ENCODE peak calls at places on chromosome 16, in four cellular contexts. One of them, this sample, is unnamed.

GRCh38 chr16:19861069-19861468 is 23.6 kb downstream of the GPRC5B start:
- DNase-seq in sigmoid colon: no peak
- DNase-seq in SK-N-SH: no peak
- DNase-seq in upper lobe of left lung: no peak
- DNase-seq in this sample: no peak

GRCh38 chr16:72241930-72242329 is 70.0 kb upstream of the PMFBP1 start:
- DNase-seq in SK-N-SH: peak
- DNase-seq in upper lobe of left lung: no peak
- DNase-seq in sigmoid colon: no peak
- DNase-seq in this sample: no peak

GRCh38 chr16:52573365-52574104 is 26.6 kb upstream of the TOX3 start:
- DNase-seq in SK-N-SH: no peak
- DNase-seq in upper lobe of left lung: peak
- DNase-seq in sigmoid colon: no peak
- DNase-seq in this sample: no peak

GRCh38 chr16:48814994-48815393 is 205.0 kb upstream of the N4BP1 start:
- DNase-seq in sigmoid colon: no peak
- DNase-seq in upper lobe of left lung: no peak
- DNase-seq in SK-N-SH: no peak
- DNase-seq in this sample: no peak

GRCh38 chr16:70254095-70254964 is 2.6 kb upstream of the EXOSC6 start:
- DNase-seq in sigmoid colon: no peak
- DNase-seq in upper lobe of left lung: no peak
- DNase-seq in SK-N-SH: no peak
- DNase-seq in this sample: no peak

GRCh38 chr16:31483081-31483480 is at the start of gene SLC5A2:
- DNase-seq in SK-N-SH: no peak
- DNase-seq in sigmoid colon: no peak
- DNase-seq in upper lobe of left lung: no peak
- DNase-seq in this sample: no peak

GRCh38 chr16:66713076-66713475 is 16.5 kb upstream of the CMTM4 start:
- DNase-seq in upper lobe of left lung: no peak
- DNase-seq in SK-N-SH: no peak
- DNase-seq in sigmoid colon: peak
- DNase-seq in this sample: no peak

GRCh38 chr16:13316008-13316407 is 414.6 kb downstream of the SHISA9 start:
- DNase-seq in SK-N-SH: no peak
- DNase-seq in sigmoid colon: no peak
- DNase-seq in upper lobe of left lung: no peak
- DNase-seq in this sample: no peak

GRCh38 chr16:14564881-14565687 is 65.0 kb downstream of the PARN start:
- DNase-seq in upper lobe of left lung: no peak
- DNase-seq in SK-N-SH: no peak
- DNase-seq in sigmoid colon: no peak
- DNase-seq in this sample: no peak

GRCh38 chr16:10078541-10078949 is 103.7 kb downstream of the GRIN2A start:
- DNase-seq in SK-N-SH: peak
- DNase-seq in upper lobe of left lung: no peak
- DNase-seq in sigmoid colon: no peak
- DNase-seq in this sample: no peak

GRCh38 chr16:80710918-80711317 is 93.5 kb downstream of the CDYL2 start:
- DNase-seq in upper lobe of left lung: no peak
- DNase-seq in sigmoid colon: no peak
- DNase-seq in SK-N-SH: no peak
- DNase-seq in this sample: no peak

GRCh38 chr16:27428035-27428785 is 26.2 kb downstream of the IL21R start:
- DNase-seq in SK-N-SH: no peak
- DNase-seq in sigmoid colon: peak
- DNase-seq in upper lobe of left lung: peak
- DNase-seq in this sample: peak

GRCh38 chr16:58515871-58516767 is 802 bp downstream of the SETD6 start:
- DNase-seq in upper lobe of left lung: peak
- DNase-seq in SK-N-SH: no peak
- DNase-seq in sigmoid colon: peak
- DNase-seq in this sample: peak

GRCh38 chr16:57906385-57907316 is 64.3 kb downstream of the CNGB1 start:
- DNase-seq in sigmoid colon: no peak
- DNase-seq in upper lobe of left lung: no peak
- DNase-seq in SK-N-SH: no peak
- DNase-seq in this sample: no peak

GRCh38 chr16:19109288-19109664 is 4.5 kb upstream of the ITPRIPL2 start:
- DNase-seq in SK-N-SH: no peak
- DNase-seq in upper lobe of left lung: no peak
- DNase-seq in sigmoid colon: no peak
- DNase-seq in this sample: no peak

GRCh38 chr16:66273644-66274334 is 92.7 kb upstream of the CDH5 start:
- DNase-seq in SK-N-SH: no peak
- DNase-seq in upper lobe of left lung: no peak
- DNase-seq in sigmoid colon: no peak
- DNase-seq in this sample: no peak

GRCh38 chr16:31537362-31537921 is 9.7 kb downstream of the AHSP start:
- DNase-seq in SK-N-SH: peak
- DNase-seq in upper lobe of left lung: no peak
- DNase-seq in sigmoid colon: no peak
- DNase-seq in this sample: no peak

GRCh38 chr16:69917739-69918138 is 33.4 kb upstream of the CLEC18A start:
- DNase-seq in SK-N-SH: no peak
- DNase-seq in sigmoid colon: peak
- DNase-seq in upper lobe of left lung: no peak
- DNase-seq in this sample: no peak

GRCh38 chr16:64951681-64952080 is 170.2 kb downstream of the CDH11 start:
- DNase-seq in sigmoid colon: no peak
- DNase-seq in SK-N-SH: no peak
- DNase-seq in upper lobe of left lung: no peak
- DNase-seq in this sample: no peak

GRCh38 chr16:68300736-68301459 is 9.8 kb downstream of the SLC7A6OS start:
- DNase-seq in upper lobe of left lung: no peak
- DNase-seq in SK-N-SH: no peak
- DNase-seq in sigmoid colon: peak
- DNase-seq in this sample: no peak

GRCh38 chr16:81437860-81438259 is 6.7 kb upstream of the CMIP start:
- DNase-seq in upper lobe of left lung: no peak
- DNase-seq in sigmoid colon: no peak
- DNase-seq in SK-N-SH: no peak
- DNase-seq in this sample: no peak

GRCh38 chr16:12535535-12536411 is 267.9 kb downstream of the CPPED1 start:
- DNase-seq in sigmoid colon: no peak
- DNase-seq in SK-N-SH: no peak
- DNase-seq in upper lobe of left lung: no peak
- DNase-seq in this sample: no peak

GRCh38 chr16:11459722-11460121 is 114.5 kb downstream of the RMI2 start:
- DNase-seq in sigmoid colon: no peak
- DNase-seq in upper lobe of left lung: no peak
- DNase-seq in SK-N-SH: no peak
- DNase-seq in this sample: peak

GRCh38 chr16:81562174-81562849 is 117.7 kb downstream of the CMIP start:
- DNase-seq in SK-N-SH: no peak
- DNase-seq in upper lobe of left lung: no peak
- DNase-seq in sigmoid colon: no peak
- DNase-seq in this sample: no peak

GRCh38 chr16:89737341-89738071 is 16.2 kb downstream of the ZNF276 start:
- DNase-seq in SK-N-SH: no peak
- DNase-seq in sigmoid colon: no peak
- DNase-seq in upper lobe of left lung: no peak
- DNase-seq in this sample: no peak
- H3K27ac ChIP-seq in SK-N-SH: no peak
- H3K27ac ChIP-seq in sigmoid colon: no peak
- H3K27ac ChIP-seq in upper lobe of left lung: no peak
- H3K27ac ChIP-seq in this sample: no peak

GRCh38 chr16:28924762-28925385 is at the start of gene RABEP2:
- DNase-seq in sigmoid colon: peak
- DNase-seq in SK-N-SH: peak
- DNase-seq in upper lobe of left lung: peak
- DNase-seq in this sample: peak
- TF ChIP-seq POLR2AphosphoS5 in sigmoid colon: peak
- TF ChIP-seq POLR2AphosphoS5 in SK-N-SH: no peak
- TF ChIP-seq POLR2AphosphoS5 in upper lobe of left lung: peak
- TF ChIP-seq POLR2AphosphoS5 in this sample: peak

GRCh38 chr16:30187556-30187865 is 4.1 kb downstream of the CORO1A start:
- DNase-seq in sigmoid colon: no peak
- DNase-seq in upper lobe of left lung: no peak
- DNase-seq in SK-N-SH: no peak
- DNase-seq in this sample: no peak
- TF ChIP-seq CTCF in sigmoid colon: no peak
- TF ChIP-seq CTCF in upper lobe of left lung: no peak
- TF ChIP-seq CTCF in SK-N-SH: no peak
- TF ChIP-seq CTCF in this sample: peak

DNA sequence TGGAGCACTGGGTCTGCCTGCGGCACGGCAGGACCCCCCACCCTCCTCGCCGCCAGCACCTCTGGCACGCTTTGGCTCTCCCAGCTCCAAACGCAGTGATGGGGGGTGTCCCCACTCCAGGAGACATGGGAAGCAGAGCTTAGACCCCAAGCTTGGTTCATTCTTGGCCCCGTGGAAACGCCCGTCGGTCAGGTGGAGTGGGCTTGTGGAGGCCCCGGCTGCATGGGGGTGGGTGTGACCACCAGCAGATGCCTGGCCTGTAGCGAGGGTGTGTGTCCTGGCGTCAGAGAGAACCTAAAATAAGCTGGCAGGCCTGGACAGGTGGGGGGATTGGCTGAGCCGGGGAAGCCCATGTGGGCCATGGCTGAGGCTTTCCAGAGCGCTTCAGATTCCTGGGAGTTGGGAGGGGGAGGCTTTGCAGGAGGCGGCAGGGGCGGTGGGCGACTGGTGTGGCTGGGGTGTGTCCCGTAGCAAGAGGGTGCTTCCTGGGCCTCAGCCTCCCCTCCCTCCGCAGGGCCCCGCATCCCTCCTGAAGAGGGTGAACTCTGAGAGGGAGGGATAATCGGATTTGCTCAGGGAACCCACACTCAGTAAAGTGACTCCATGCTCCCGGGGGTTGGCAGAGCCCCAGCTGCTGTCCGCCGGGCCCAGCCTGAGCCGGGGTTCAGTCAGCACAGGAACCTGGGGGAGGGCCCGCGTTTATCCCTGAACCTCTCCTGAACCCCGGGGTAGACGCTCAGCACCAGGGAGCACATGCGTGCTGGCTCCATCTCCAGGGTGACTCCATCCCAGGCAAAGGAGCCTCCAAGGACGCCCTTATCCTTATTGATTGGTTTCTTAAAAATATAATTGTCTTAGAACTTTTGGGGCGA is 3.4 kb downstream of the CACNA1H start:
- DNase-seq in sigmoid colon: peak
- DNase-seq in SK-N-SH: no peak
- DNase-seq in upper lobe of left lung: no peak
- DNase-seq in this sample: no peak
- H3K27ac ChIP-seq in sigmoid colon: peak
- H3K27ac ChIP-seq in SK-N-SH: no peak
- H3K27ac ChIP-seq in upper lobe of left lung: no peak
- H3K27ac ChIP-seq in this sample: no peak

GRCh38 chr16:24700549-24701392 is 28.7 kb upstream of the TNRC6A start:
- DNase-seq in upper lobe of left lung: peak
- DNase-seq in SK-N-SH: peak
- DNase-seq in sigmoid colon: peak
- DNase-seq in this sample: no peak
- TF ChIP-seq POLR2AphosphoS5 in upper lobe of left lung: peak
- TF ChIP-seq POLR2AphosphoS5 in SK-N-SH: peak
- TF ChIP-seq POLR2AphosphoS5 in sigmoid colon: peak
- TF ChIP-seq POLR2AphosphoS5 in this sample: no peak

GRCh38 chr16:88610080-88610479 is 28.3 kb upstream of the IL17C start:
- DNase-seq in upper lobe of left lung: no peak
- DNase-seq in SK-N-SH: no peak
- DNase-seq in sigmoid colon: no peak
- DNase-seq in this sample: no peak
- TF ChIP-seq CTCF in upper lobe of left lung: no peak
- TF ChIP-seq CTCF in SK-N-SH: no peak
- TF ChIP-seq CTCF in sigmoid colon: no peak
- TF ChIP-seq CTCF in this sample: no peak

DNA sequence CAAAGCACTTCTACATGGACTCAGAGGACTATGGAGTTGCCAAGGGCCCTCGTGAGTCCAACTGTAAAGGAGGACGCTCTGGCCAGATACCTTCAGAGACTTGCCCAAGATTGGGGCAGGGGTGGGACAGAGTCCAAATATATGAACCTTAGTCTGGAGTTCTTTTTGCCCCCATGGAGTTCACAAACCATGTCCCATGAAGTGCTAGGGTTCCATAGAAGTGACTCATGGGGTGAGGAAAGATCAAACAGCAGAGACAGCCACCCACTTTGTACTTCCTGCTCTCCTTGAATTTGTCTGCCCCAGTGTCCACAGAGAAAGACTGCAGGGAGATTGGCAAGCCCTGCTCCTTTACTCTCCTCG is 29.0 kb downstream of the SRL start:
- DNase-seq in upper lobe of left lung: no peak
- DNase-seq in sigmoid colon: no peak
- DNase-seq in SK-N-SH: no peak
- DNase-seq in this sample: no peak
- H3K27ac ChIP-seq in upper lobe of left lung: no peak
- H3K27ac ChIP-seq in sigmoid colon: no peak
- H3K27ac ChIP-seq in SK-N-SH: no peak
- H3K27ac ChIP-seq in this sample: no peak

This sample was measured in spleen.